ENCODE peak calls at places on chromosomes 6 and 20, in ten cellular contexts. One of them, this sample, is unnamed. For H3K9me3, the result is how much of the 10 kb centered on the place peaks cover.

GRCh38 chr20:4195499-4195898 is 180.1 kb upstream of the RNF24 start:
- DNase-seq in CD4-positive, alpha-beta T cell: no peak
- DNase-seq in keratinocyte: no peak
- DNase-seq in esophagus muscularis mucosa: no peak
- DNase-seq in colonic mucosa: no peak
- DNase-seq in CD4-positive, CD25-positive, alpha-beta regulatory T cell: no peak
- DNase-seq in heart right ventricle: no peak
- DNase-seq in effector memory CD4-positive, alpha-beta T cell: no peak
- DNase-seq in stomach: no peak
- DNase-seq in IMR-90: peak
- DNase-seq in this sample: no peak

GRCh38 chr6:3500262-3501001 is 43.6 kb upstream of the SLC22A23 start:
- DNase-seq in stomach: no peak
- DNase-seq in IMR-90: peak
- DNase-seq in effector memory CD4-positive, alpha-beta T cell: no peak
- DNase-seq in keratinocyte: peak
- DNase-seq in esophagus muscularis mucosa: no peak
- DNase-seq in CD4-positive, CD25-positive, alpha-beta regulatory T cell: no peak
- DNase-seq in heart right ventricle: no peak
- DNase-seq in colonic mucosa: no peak
- DNase-seq in CD4-positive, alpha-beta T cell: no peak
- DNase-seq in this sample: no peak

GRCh38 chr6:4349323-4349722 is 213.9 kb upstream of the ECI2 start:
- DNase-seq in colonic mucosa: no peak
- DNase-seq in heart right ventricle: no peak
- DNase-seq in stomach: no peak
- DNase-seq in effector memory CD4-positive, alpha-beta T cell: no peak
- DNase-seq in IMR-90: no peak
- DNase-seq in esophagus muscularis mucosa: peak
- DNase-seq in CD4-positive, CD25-positive, alpha-beta regulatory T cell: no peak
- DNase-seq in CD4-positive, alpha-beta T cell: no peak
- DNase-seq in keratinocyte: no peak
- DNase-seq in this sample: no peak

GRCh38 chr6:7899889-7900213 is 10.7 kb downstream of the TXNDC5 start:
- DNase-seq in esophagus muscularis mucosa: no peak
- DNase-seq in effector memory CD4-positive, alpha-beta T cell: no peak
- DNase-seq in stomach: no peak
- DNase-seq in IMR-90: no peak
- DNase-seq in colonic mucosa: no peak
- DNase-seq in keratinocyte: no peak
- DNase-seq in CD4-positive, alpha-beta T cell: no peak
- DNase-seq in CD4-positive, CD25-positive, alpha-beta regulatory T cell: no peak
- DNase-seq in heart right ventricle: no peak
- DNase-seq in this sample: no peak

GRCh38 chr6:168964138-168964892 is 289.3 kb downstream of the THBS2 start:
- DNase-seq in esophagus muscularis mucosa: no peak
- DNase-seq in heart right ventricle: no peak
- DNase-seq in CD4-positive, alpha-beta T cell: no peak
- DNase-seq in effector memory CD4-positive, alpha-beta T cell: no peak
- DNase-seq in keratinocyte: no peak
- DNase-seq in CD4-positive, CD25-positive, alpha-beta regulatory T cell: no peak
- DNase-seq in IMR-90: no peak
- DNase-seq in stomach: no peak
- DNase-seq in colonic mucosa: no peak
- DNase-seq in this sample: no peak

GRCh38 chr20:16423311-16424212 is 149.7 kb downstream of the KIF16B start:
- DNase-seq in CD4-positive, CD25-positive, alpha-beta regulatory T cell: no peak
- DNase-seq in effector memory CD4-positive, alpha-beta T cell: no peak
- DNase-seq in stomach: no peak
- DNase-seq in esophagus muscularis mucosa: peak
- DNase-seq in keratinocyte: no peak
- DNase-seq in colonic mucosa: no peak
- DNase-seq in CD4-positive, alpha-beta T cell: no peak
- DNase-seq in IMR-90: peak
- DNase-seq in heart right ventricle: no peak
- DNase-seq in this sample: no peak

GRCh38 chr6:273441-274111 is 18.7 kb upstream of the DUSP22 start:
- DNase-seq in stomach: no peak
- DNase-seq in CD4-positive, alpha-beta T cell: no peak
- DNase-seq in keratinocyte: no peak
- DNase-seq in heart right ventricle: no peak
- DNase-seq in effector memory CD4-positive, alpha-beta T cell: no peak
- DNase-seq in CD4-positive, CD25-positive, alpha-beta regulatory T cell: no peak
- DNase-seq in colonic mucosa: no peak
- DNase-seq in esophagus muscularis mucosa: no peak
- DNase-seq in IMR-90: no peak
- DNase-seq in this sample: no peak

GRCh38 chr6:38524436-38525145 is 115.1 kb downstream of the BTBD9 start:
- DNase-seq in esophagus muscularis mucosa: no peak
- DNase-seq in CD4-positive, alpha-beta T cell: no peak
- DNase-seq in keratinocyte: no peak
- DNase-seq in colonic mucosa: no peak
- DNase-seq in IMR-90: peak
- DNase-seq in heart right ventricle: no peak
- DNase-seq in effector memory CD4-positive, alpha-beta T cell: no peak
- DNase-seq in CD4-positive, CD25-positive, alpha-beta regulatory T cell: peak
- DNase-seq in stomach: no peak
- DNase-seq in this sample: no peak

GRCh38 chr6:84492246-84493135 is 265.0 kb upstream of the CEP162 start:
- DNase-seq in heart right ventricle: no peak
- DNase-seq in IMR-90: no peak
- DNase-seq in CD4-positive, alpha-beta T cell: no peak
- DNase-seq in keratinocyte: no peak
- DNase-seq in esophagus muscularis mucosa: no peak
- DNase-seq in stomach: no peak
- DNase-seq in effector memory CD4-positive, alpha-beta T cell: no peak
- DNase-seq in colonic mucosa: no peak
- DNase-seq in CD4-positive, CD25-positive, alpha-beta regulatory T cell: no peak
- DNase-seq in this sample: no peak

GRCh38 chr6:27133281-27134227 is 113.9 kb upstream of the PRSS16 start:
- DNase-seq in stomach: peak
- DNase-seq in CD4-positive, CD25-positive, alpha-beta regulatory T cell: peak
- DNase-seq in CD4-positive, alpha-beta T cell: peak
- DNase-seq in esophagus muscularis mucosa: no peak
- DNase-seq in IMR-90: peak
- DNase-seq in keratinocyte: no peak
- DNase-seq in colonic mucosa: peak
- DNase-seq in heart right ventricle: no peak
- DNase-seq in effector memory CD4-positive, alpha-beta T cell: peak
- DNase-seq in this sample: peak

GRCh38 chr20:62875419-62876355 is 14.1 kb upstream of the TCFL5 start:
- DNase-seq in stomach: peak
- DNase-seq in esophagus muscularis mucosa: no peak
- DNase-seq in CD4-positive, alpha-beta T cell: no peak
- DNase-seq in effector memory CD4-positive, alpha-beta T cell: no peak
- DNase-seq in heart right ventricle: peak
- DNase-seq in CD4-positive, CD25-positive, alpha-beta regulatory T cell: no peak
- DNase-seq in keratinocyte: no peak
- DNase-seq in IMR-90: peak
- DNase-seq in colonic mucosa: peak
- DNase-seq in this sample: no peak

GRCh38 chr6:135458051-135458450 is 39.5 kb downstream of the AHI1 start:
- DNase-seq in heart right ventricle: no peak
- DNase-seq in IMR-90: no peak
- DNase-seq in CD4-positive, CD25-positive, alpha-beta regulatory T cell: no peak
- DNase-seq in stomach: no peak
- DNase-seq in colonic mucosa: no peak
- DNase-seq in keratinocyte: no peak
- DNase-seq in effector memory CD4-positive, alpha-beta T cell: no peak
- DNase-seq in esophagus muscularis mucosa: no peak
- DNase-seq in CD4-positive, alpha-beta T cell: no peak
- DNase-seq in this sample: no peak

DNA sequence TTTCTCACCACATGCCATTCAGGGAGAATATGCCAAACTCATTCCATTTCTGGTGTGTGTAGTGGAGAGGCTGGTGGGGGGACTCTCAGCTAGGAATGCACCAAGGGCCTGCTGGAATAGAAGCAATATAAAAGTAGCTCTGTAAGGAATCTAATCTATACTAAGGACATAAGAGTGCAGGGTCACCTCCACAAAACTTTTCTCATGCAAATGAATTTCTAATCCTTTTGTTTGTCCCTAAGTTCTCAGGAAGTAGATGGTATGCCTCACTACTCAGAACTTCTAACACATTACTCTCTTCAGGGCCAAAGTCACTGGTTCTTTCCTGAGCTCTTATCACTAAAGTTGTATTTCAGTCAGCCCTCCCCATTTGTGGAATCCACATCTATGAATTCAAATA is 427.2 kb downstream of the C6orf118 start:
- DNase-seq in keratinocyte: no peak
- DNase-seq in CD4-positive, alpha-beta T cell: no peak
- DNase-seq in heart right ventricle: no peak
- DNase-seq in IMR-90: no peak
- DNase-seq in stomach: no peak
- DNase-seq in CD4-positive, CD25-positive, alpha-beta regulatory T cell: no peak
- DNase-seq in colonic mucosa: no peak
- DNase-seq in esophagus muscularis mucosa: no peak
- DNase-seq in effector memory CD4-positive, alpha-beta T cell: no peak
- DNase-seq in this sample: no peak
- H3K9me3 ChIP-seq in keratinocyte: under half
- H3K9me3 ChIP-seq in CD4-positive, alpha-beta T cell: under half
- H3K9me3 ChIP-seq in heart right ventricle: under half
- H3K9me3 ChIP-seq in IMR-90: under half
- H3K9me3 ChIP-seq in stomach: under half
- H3K9me3 ChIP-seq in CD4-positive, CD25-positive, alpha-beta regulatory T cell: under half
- H3K9me3 ChIP-seq in colonic mucosa: under half
- H3K9me3 ChIP-seq in esophagus muscularis mucosa: under half
- H3K9me3 ChIP-seq in effector memory CD4-positive, alpha-beta T cell: under half
- H3K9me3 ChIP-seq in this sample: under half

DNA sequence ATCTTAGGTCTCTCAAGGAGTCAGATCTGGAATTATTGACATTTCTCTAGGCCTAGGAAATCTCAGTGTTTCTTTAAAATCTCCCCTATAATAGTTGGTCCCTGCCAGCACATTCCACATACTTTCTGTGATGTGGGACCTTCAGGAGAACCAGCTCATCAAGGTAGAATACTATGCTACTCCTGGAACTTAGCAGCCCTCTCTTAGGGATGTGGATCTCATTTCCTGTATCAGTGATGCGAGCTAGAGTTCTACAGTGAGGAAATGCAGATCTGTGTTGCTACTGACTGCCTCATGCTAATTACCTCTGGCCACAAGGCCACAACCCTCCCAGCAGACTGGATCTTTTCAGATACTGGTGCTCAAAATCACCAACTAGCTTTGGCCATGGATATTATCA is 193.8 kb downstream of the CLVS2 start:
- DNase-seq in CD4-positive, CD25-positive, alpha-beta regulatory T cell: no peak
- DNase-seq in CD4-positive, alpha-beta T cell: no peak
- DNase-seq in esophagus muscularis mucosa: no peak
- DNase-seq in effector memory CD4-positive, alpha-beta T cell: no peak
- DNase-seq in heart right ventricle: no peak
- DNase-seq in keratinocyte: no peak
- DNase-seq in stomach: no peak
- DNase-seq in colonic mucosa: no peak
- DNase-seq in IMR-90: no peak
- DNase-seq in this sample: no peak
- H3K9me3 ChIP-seq in CD4-positive, CD25-positive, alpha-beta regulatory T cell: under half
- H3K9me3 ChIP-seq in CD4-positive, alpha-beta T cell: under half
- H3K9me3 ChIP-seq in esophagus muscularis mucosa: under half
- H3K9me3 ChIP-seq in effector memory CD4-positive, alpha-beta T cell: under half
- H3K9me3 ChIP-seq in heart right ventricle: under half
- H3K9me3 ChIP-seq in keratinocyte: under half
- H3K9me3 ChIP-seq in stomach: under half
- H3K9me3 ChIP-seq in colonic mucosa: under half
- H3K9me3 ChIP-seq in IMR-90: under half
- H3K9me3 ChIP-seq in this sample: under half

GRCh38 chr6:122571888-122572287 is 38.3 kb upstream of the PKIB start:
- DNase-seq in CD4-positive, alpha-beta T cell: no peak
- DNase-seq in stomach: no peak
- DNase-seq in esophagus muscularis mucosa: no peak
- DNase-seq in IMR-90: no peak
- DNase-seq in keratinocyte: no peak
- DNase-seq in CD4-positive, CD25-positive, alpha-beta regulatory T cell: no peak
- DNase-seq in effector memory CD4-positive, alpha-beta T cell: no peak
- DNase-seq in colonic mucosa: no peak
- DNase-seq in heart right ventricle: no peak
- DNase-seq in this sample: no peak

GRCh38 chr6:122578961-122579360 is 31.2 kb upstream of the PKIB start:
- DNase-seq in stomach: no peak
- DNase-seq in IMR-90: no peak
- DNase-seq in colonic mucosa: no peak
- DNase-seq in keratinocyte: no peak
- DNase-seq in heart right ventricle: no peak
- DNase-seq in CD4-positive, alpha-beta T cell: no peak
- DNase-seq in CD4-positive, CD25-positive, alpha-beta regulatory T cell: no peak
- DNase-seq in esophagus muscularis mucosa: no peak
- DNase-seq in effector memory CD4-positive, alpha-beta T cell: no peak
- DNase-seq in this sample: no peak

GRCh38 chr6:122580731-122581130 is 29.5 kb upstream of the PKIB start:
- DNase-seq in CD4-positive, alpha-beta T cell: no peak
- DNase-seq in CD4-positive, CD25-positive, alpha-beta regulatory T cell: no peak
- DNase-seq in effector memory CD4-positive, alpha-beta T cell: no peak
- DNase-seq in esophagus muscularis mucosa: no peak
- DNase-seq in IMR-90: no peak
- DNase-seq in colonic mucosa: no peak
- DNase-seq in keratinocyte: peak
- DNase-seq in heart right ventricle: no peak
- DNase-seq in stomach: no peak
- DNase-seq in this sample: no peak

DNA sequence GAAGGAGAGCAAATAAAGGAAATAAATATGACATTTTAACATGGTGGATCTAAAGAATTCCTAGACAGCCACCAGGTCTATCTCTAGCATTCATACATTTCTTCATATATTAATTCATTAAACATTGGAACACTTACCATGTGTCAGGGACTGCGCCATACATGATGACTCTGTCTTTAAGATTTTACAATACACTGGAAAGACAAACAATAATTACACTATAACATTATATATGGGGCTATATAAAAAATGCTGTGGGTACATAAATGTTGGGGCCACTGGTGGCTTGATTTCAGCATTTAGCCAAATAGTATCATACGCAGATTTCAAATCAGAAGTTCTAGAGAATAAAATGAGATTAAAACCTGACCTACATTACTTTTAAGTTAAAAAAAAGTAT is 33.3 kb upstream of the PKIB start:
- DNase-seq in stomach: no peak
- DNase-seq in CD4-positive, CD25-positive, alpha-beta regulatory T cell: no peak
- DNase-seq in IMR-90: no peak
- DNase-seq in esophagus muscularis mucosa: no peak
- DNase-seq in effector memory CD4-positive, alpha-beta T cell: no peak
- DNase-seq in keratinocyte: no peak
- DNase-seq in heart right ventricle: no peak
- DNase-seq in colonic mucosa: no peak
- DNase-seq in CD4-positive, alpha-beta T cell: no peak
- DNase-seq in this sample: no peak
- H3K9me3 ChIP-seq in stomach: under half
- H3K9me3 ChIP-seq in CD4-positive, CD25-positive, alpha-beta regulatory T cell: under half
- H3K9me3 ChIP-seq in IMR-90: under half
- H3K9me3 ChIP-seq in esophagus muscularis mucosa: under half
- H3K9me3 ChIP-seq in effector memory CD4-positive, alpha-beta T cell: under half
- H3K9me3 ChIP-seq in keratinocyte: under half
- H3K9me3 ChIP-seq in heart right ventricle: under half
- H3K9me3 ChIP-seq in colonic mucosa: under half
- H3K9me3 ChIP-seq in CD4-positive, alpha-beta T cell: under half
- H3K9me3 ChIP-seq in this sample: under half

DNA sequence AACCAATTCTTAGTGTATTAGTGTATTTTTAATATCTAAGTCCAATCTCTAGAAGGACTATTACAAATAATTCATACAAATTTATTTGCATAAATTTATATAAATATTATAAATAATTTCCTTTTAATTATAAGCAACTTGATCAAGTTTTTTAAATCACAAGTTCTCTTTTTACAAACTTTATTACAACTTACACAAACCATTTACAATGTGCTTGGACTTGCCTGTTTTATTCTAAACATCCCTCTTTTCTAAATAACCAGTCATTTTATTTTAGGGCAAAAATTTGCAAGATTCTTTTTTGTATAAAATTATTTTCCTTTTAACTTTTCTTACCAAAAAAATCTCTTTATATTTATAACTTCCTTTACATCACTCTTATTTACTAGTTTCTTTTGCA is 83.5 kb upstream of the SYNCRIP start:
- DNase-seq in CD4-positive, alpha-beta T cell: no peak
- DNase-seq in IMR-90: no peak
- DNase-seq in heart right ventricle: no peak
- DNase-seq in esophagus muscularis mucosa: no peak
- DNase-seq in keratinocyte: no peak
- DNase-seq in effector memory CD4-positive, alpha-beta T cell: no peak
- DNase-seq in colonic mucosa: no peak
- DNase-seq in stomach: no peak
- DNase-seq in CD4-positive, CD25-positive, alpha-beta regulatory T cell: no peak
- DNase-seq in this sample: no peak
- H3K9me3 ChIP-seq in CD4-positive, alpha-beta T cell: under half
- H3K9me3 ChIP-seq in IMR-90: under half
- H3K9me3 ChIP-seq in heart right ventricle: under half
- H3K9me3 ChIP-seq in esophagus muscularis mucosa: under half
- H3K9me3 ChIP-seq in keratinocyte: under half
- H3K9me3 ChIP-seq in effector memory CD4-positive, alpha-beta T cell: under half
- H3K9me3 ChIP-seq in colonic mucosa: under half
- H3K9me3 ChIP-seq in stomach: under half
- H3K9me3 ChIP-seq in CD4-positive, CD25-positive, alpha-beta regulatory T cell: under half
- H3K9me3 ChIP-seq in this sample: under half

This sample was measured in T-helper 17 cell.